ENCODE peak calls at places on chromosomes 4 and X, in eight cellular contexts. One of them, this sample, is unnamed.

GRCh38 chr4:117447925-117448324 is 362.5 kb upstream of the TRAM1L1 start:
- DNase-seq in Peyer's patch: no peak
- DNase-seq in HFFc6: no peak
- DNase-seq in astrocyte of the spinal cord: no peak
- DNase-seq in psoas muscle: no peak
- DNase-seq in AG09319: no peak
- DNase-seq in lower leg skin: no peak
- DNase-seq in stomach: no peak
- DNase-seq in this sample: no peak

GRCh38 chrX:153410328-153410727 is 944 bp upstream of the ZFP92 start:
- DNase-seq in Peyer's patch: no peak
- DNase-seq in HFFc6: no peak
- DNase-seq in astrocyte of the spinal cord: no peak
- DNase-seq in psoas muscle: no peak
- DNase-seq in AG09319: no peak
- DNase-seq in lower leg skin: no peak
- DNase-seq in stomach: no peak
- DNase-seq in this sample: no peak

GRCh38 chr4:21067351-21067750 is 367.1 kb downstream of the PACRGL start:
- DNase-seq in Peyer's patch: no peak
- DNase-seq in HFFc6: no peak
- DNase-seq in astrocyte of the spinal cord: no peak
- DNase-seq in psoas muscle: no peak
- DNase-seq in AG09319: no peak
- DNase-seq in lower leg skin: no peak
- DNase-seq in stomach: no peak
- DNase-seq in this sample: no peak

GRCh38 chrX:47366051-47366722 is 4.2 kb upstream of the ZNF157 start:
- DNase-seq in Peyer's patch: peak
- DNase-seq in HFFc6: no peak
- DNase-seq in astrocyte of the spinal cord: peak
- DNase-seq in psoas muscle: peak
- DNase-seq in AG09319: peak
- DNase-seq in lower leg skin: peak
- DNase-seq in stomach: peak
- DNase-seq in this sample: peak

GRCh38 chrX:15522464-15522863 is 21.9 kb downstream of the BMX start:
- DNase-seq in Peyer's patch: no peak
- DNase-seq in HFFc6: no peak
- DNase-seq in astrocyte of the spinal cord: no peak
- DNase-seq in psoas muscle: no peak
- DNase-seq in AG09319: no peak
- DNase-seq in lower leg skin: no peak
- DNase-seq in stomach: no peak
- DNase-seq in this sample: no peak

GRCh38 chr4:3712112-3712805 is 53.9 kb upstream of the ADRA2C start:
- DNase-seq in Peyer's patch: no peak
- DNase-seq in HFFc6: no peak
- DNase-seq in astrocyte of the spinal cord: no peak
- DNase-seq in psoas muscle: peak
- DNase-seq in AG09319: no peak
- DNase-seq in lower leg skin: no peak
- DNase-seq in stomach: no peak
- DNase-seq in this sample: no peak

GRCh38 chr4:9832640-9833039 is 51.2 kb downstream of the DRD5 start:
- DNase-seq in Peyer's patch: no peak
- DNase-seq in HFFc6: no peak
- DNase-seq in astrocyte of the spinal cord: no peak
- DNase-seq in psoas muscle: no peak
- DNase-seq in AG09319: no peak
- DNase-seq in lower leg skin: no peak
- DNase-seq in stomach: no peak
- DNase-seq in this sample: no peak

GRCh38 chr4:99447079-99447478 is 11.9 kb upstream of the ADH7 start:
- DNase-seq in Peyer's patch: no peak
- DNase-seq in HFFc6: peak
- DNase-seq in astrocyte of the spinal cord: peak
- DNase-seq in psoas muscle: no peak
- DNase-seq in AG09319: peak
- DNase-seq in lower leg skin: no peak
- DNase-seq in stomach: no peak
- DNase-seq in this sample: no peak

GRCh38 chr4:38565271-38566199 is 98.5 kb upstream of the KLF3 start:
- DNase-seq in Peyer's patch: no peak
- DNase-seq in HFFc6: peak
- DNase-seq in astrocyte of the spinal cord: peak
- DNase-seq in psoas muscle: no peak
- DNase-seq in AG09319: peak
- DNase-seq in lower leg skin: peak
- DNase-seq in stomach: peak
- DNase-seq in this sample: no peak

GRCh38 chrX:83759872-83760271 is 101.1 kb upstream of the CYLC1 start:
- DNase-seq in Peyer's patch: no peak
- DNase-seq in HFFc6: no peak
- DNase-seq in astrocyte of the spinal cord: no peak
- DNase-seq in psoas muscle: no peak
- DNase-seq in AG09319: no peak
- DNase-seq in lower leg skin: no peak
- DNase-seq in stomach: no peak
- DNase-seq in this sample: no peak

GRCh38 chr4:77453911-77454310 is 151.7 kb upstream of the CXCL13 start:
- DNase-seq in Peyer's patch: no peak
- DNase-seq in HFFc6: no peak
- DNase-seq in astrocyte of the spinal cord: no peak
- DNase-seq in psoas muscle: no peak
- DNase-seq in AG09319: no peak
- DNase-seq in lower leg skin: no peak
- DNase-seq in stomach: no peak
- DNase-seq in this sample: no peak

DNA sequence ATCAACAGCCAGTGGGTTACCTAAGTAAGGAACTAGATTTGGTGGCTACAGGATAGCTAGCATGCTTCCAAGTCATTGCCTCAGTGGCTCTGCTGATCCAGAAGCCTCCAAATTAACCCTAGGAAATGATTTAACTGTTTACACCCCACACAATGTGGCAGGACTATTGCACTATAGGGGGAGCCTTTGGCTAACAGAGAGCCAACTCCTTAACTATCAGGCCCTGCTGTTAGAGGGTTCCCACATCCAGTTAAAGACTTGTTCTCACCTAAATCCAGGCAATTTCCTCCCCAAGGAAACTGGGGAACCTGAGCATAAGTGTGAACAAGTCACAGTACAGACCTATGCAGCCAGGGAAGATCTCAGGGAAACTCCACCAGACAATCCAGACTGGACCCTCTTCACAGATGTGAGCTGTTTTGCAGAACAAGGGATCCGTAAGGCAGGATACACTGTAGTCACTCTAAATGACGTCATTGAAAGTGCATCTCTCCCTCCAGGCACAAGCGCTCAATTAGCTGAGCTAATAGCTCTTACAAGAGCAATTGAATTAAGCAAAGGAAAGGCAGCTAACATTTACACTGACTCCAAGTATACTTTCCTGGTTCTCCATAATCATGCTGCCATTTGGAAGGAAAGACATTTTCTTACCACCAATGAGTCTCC is 185.3 kb upstream of the SPOCK3 start:
- DNase-seq in Peyer's patch: no peak
- DNase-seq in HFFc6: no peak
- DNase-seq in astrocyte of the spinal cord: no peak
- DNase-seq in psoas muscle: no peak
- DNase-seq in AG09319: no peak
- DNase-seq in lower leg skin: no peak
- DNase-seq in stomach: no peak
- DNase-seq in this sample: no peak
- TF ChIP-seq CTCF in Peyer's patch: no peak
- TF ChIP-seq CTCF in HFFc6: no peak
- TF ChIP-seq CTCF in astrocyte of the spinal cord: no peak
- TF ChIP-seq CTCF in psoas muscle: no peak
- TF ChIP-seq CTCF in AG09319: no peak
- TF ChIP-seq CTCF in lower leg skin: no peak
- TF ChIP-seq CTCF in stomach: no peak
- TF ChIP-seq CTCF in this sample: no peak

GRCh38 chr4:18022572-18023039 is 1.1 kb upstream of the LCORL start:
- DNase-seq in Peyer's patch: no peak
- DNase-seq in HFFc6: no peak
- DNase-seq in astrocyte of the spinal cord: peak
- DNase-seq in psoas muscle: no peak
- DNase-seq in AG09319: no peak
- DNase-seq in lower leg skin: no peak
- DNase-seq in stomach: no peak
- DNase-seq in this sample: no peak

GRCh38 chr4:18021720-18022571 is at the start of gene LCORL:
- DNase-seq in Peyer's patch: peak
- DNase-seq in HFFc6: peak
- DNase-seq in astrocyte of the spinal cord: peak
- DNase-seq in psoas muscle: peak
- DNase-seq in AG09319: peak
- DNase-seq in lower leg skin: peak
- DNase-seq in stomach: peak
- DNase-seq in this sample: peak

GRCh38 chr4:18021470-18021719 is 160 bp downstream of the LCORL start:
- DNase-seq in Peyer's patch: no peak
- DNase-seq in HFFc6: no peak
- DNase-seq in astrocyte of the spinal cord: no peak
- DNase-seq in psoas muscle: no peak
- DNase-seq in AG09319: no peak
- DNase-seq in lower leg skin: peak
- DNase-seq in stomach: no peak
- DNase-seq in this sample: no peak

GRCh38 chr4:18020145-18020670 is 1.3 kb downstream of the LCORL start:
- DNase-seq in Peyer's patch: peak
- DNase-seq in HFFc6: no peak
- DNase-seq in astrocyte of the spinal cord: peak
- DNase-seq in psoas muscle: no peak
- DNase-seq in AG09319: no peak
- DNase-seq in lower leg skin: no peak
- DNase-seq in stomach: no peak
- DNase-seq in this sample: no peak

GRCh38 chr4:18020671-18021469 is 685 bp downstream of the LCORL start:
- DNase-seq in Peyer's patch: peak
- DNase-seq in HFFc6: peak
- DNase-seq in astrocyte of the spinal cord: peak
- DNase-seq in psoas muscle: peak
- DNase-seq in AG09319: peak
- DNase-seq in lower leg skin: peak
- DNase-seq in stomach: peak
- DNase-seq in this sample: peak
- TF ChIP-seq CTCF in Peyer's patch: no peak
- TF ChIP-seq CTCF in HFFc6: peak
- TF ChIP-seq CTCF in astrocyte of the spinal cord: no peak
- TF ChIP-seq CTCF in psoas muscle: peak
- TF ChIP-seq CTCF in AG09319: no peak
- TF ChIP-seq CTCF in lower leg skin: no peak
- TF ChIP-seq CTCF in stomach: no peak
- TF ChIP-seq CTCF in this sample: no peak

GRCh38 chr4:133147365-133147821 is 1.7 kb upstream of the PCDH10 start:
- DNase-seq in Peyer's patch: no peak
- DNase-seq in HFFc6: no peak
- DNase-seq in astrocyte of the spinal cord: no peak
- DNase-seq in psoas muscle: no peak
- DNase-seq in AG09319: no peak
- DNase-seq in lower leg skin: no peak
- DNase-seq in stomach: no peak
- DNase-seq in this sample: no peak

GRCh38 chr4:133148690-133149363 is at the start of gene PCDH10:
- DNase-seq in Peyer's patch: no peak
- DNase-seq in HFFc6: peak
- DNase-seq in astrocyte of the spinal cord: peak
- DNase-seq in psoas muscle: peak
- DNase-seq in AG09319: peak
- DNase-seq in lower leg skin: peak
- DNase-seq in stomach: peak
- DNase-seq in this sample: no peak

GRCh38 chr4:133149364-133149695 is 236 bp downstream of the PCDH10 start:
- DNase-seq in Peyer's patch: no peak
- DNase-seq in HFFc6: no peak
- DNase-seq in astrocyte of the spinal cord: no peak
- DNase-seq in psoas muscle: no peak
- DNase-seq in AG09319: no peak
- DNase-seq in lower leg skin: no peak
- DNase-seq in stomach: no peak
- DNase-seq in this sample: no peak

GRCh38 chr4:133146574-133147198 is 2.4 kb upstream of the PCDH10 start:
- DNase-seq in Peyer's patch: no peak
- DNase-seq in HFFc6: peak
- DNase-seq in astrocyte of the spinal cord: peak
- DNase-seq in psoas muscle: peak
- DNase-seq in AG09319: no peak
- DNase-seq in lower leg skin: no peak
- DNase-seq in stomach: no peak
- DNase-seq in this sample: no peak

GRCh38 chr4:133147922-133148689 is 988 bp upstream of the PCDH10 start:
- DNase-seq in Peyer's patch: no peak
- DNase-seq in HFFc6: peak
- DNase-seq in astrocyte of the spinal cord: peak
- DNase-seq in psoas muscle: peak
- DNase-seq in AG09319: no peak
- DNase-seq in lower leg skin: no peak
- DNase-seq in stomach: no peak
- DNase-seq in this sample: no peak
- TF ChIP-seq CTCF in Peyer's patch: no peak
- TF ChIP-seq CTCF in HFFc6: peak
- TF ChIP-seq CTCF in astrocyte of the spinal cord: peak
- TF ChIP-seq CTCF in psoas muscle: no peak
- TF ChIP-seq CTCF in AG09319: no peak
- TF ChIP-seq CTCF in lower leg skin: no peak
- TF ChIP-seq CTCF in stomach: no peak
- TF ChIP-seq CTCF in this sample: no peak

GRCh38 chrX:139831689-139832456 is 101.0 kb downstream of the ATP11C start:
- DNase-seq in Peyer's patch: no peak
- DNase-seq in HFFc6: peak
- DNase-seq in astrocyte of the spinal cord: peak
- DNase-seq in psoas muscle: no peak
- DNase-seq in AG09319: peak
- DNase-seq in lower leg skin: peak
- DNase-seq in stomach: no peak
- DNase-seq in this sample: no peak
- TF ChIP-seq CTCF in Peyer's patch: no peak
- TF ChIP-seq CTCF in HFFc6: no peak
- TF ChIP-seq CTCF in astrocyte of the spinal cord: no peak
- TF ChIP-seq CTCF in psoas muscle: no peak
- TF ChIP-seq CTCF in AG09319: no peak
- TF ChIP-seq CTCF in lower leg skin: no peak
- TF ChIP-seq CTCF in stomach: no peak
- TF ChIP-seq CTCF in this sample: no peak